ENCODE peak calls at places on chromosome 6, in six cellular contexts. One of them, this sample, is unnamed.

GRCh38 chr6:105388392-105388791 is 14.5 kb downstream of the PREP start:
- DNase-seq in GM12892: no peak
- DNase-seq in spleen: no peak
- DNase-seq in esophagus muscularis mucosa: no peak
- DNase-seq in HCT116: no peak
- DNase-seq in breast epithelium: no peak
- DNase-seq in this sample: no peak

GRCh38 chr6:133724726-133725125 is 164.2 kb upstream of the TCF21 start:
- DNase-seq in GM12892: no peak
- DNase-seq in spleen: no peak
- DNase-seq in esophagus muscularis mucosa: no peak
- DNase-seq in HCT116: no peak
- DNase-seq in breast epithelium: no peak
- DNase-seq in this sample: no peak

GRCh38 chr6:44487611-44488010 is 100.1 kb downstream of the CDC5L start:
- DNase-seq in GM12892: no peak
- DNase-seq in spleen: no peak
- DNase-seq in esophagus muscularis mucosa: no peak
- DNase-seq in HCT116: no peak
- DNase-seq in breast epithelium: no peak
- DNase-seq in this sample: no peak

GRCh38 chr6:30741789-30742315 is 635 bp downstream of the FLOT1 start:
- DNase-seq in GM12892: no peak
- DNase-seq in spleen: peak
- DNase-seq in esophagus muscularis mucosa: no peak
- DNase-seq in HCT116: no peak
- DNase-seq in breast epithelium: no peak
- DNase-seq in this sample: no peak

GRCh38 chr6:146664871-146665270 is 66.1 kb downstream of the ADGB start:
- DNase-seq in GM12892: no peak
- DNase-seq in spleen: no peak
- DNase-seq in esophagus muscularis mucosa: no peak
- DNase-seq in HCT116: no peak
- DNase-seq in breast epithelium: no peak
- DNase-seq in this sample: no peak

GRCh38 chr6:3228791-3229565 is 1.5 kb upstream of the TUBB2B start:
- DNase-seq in GM12892: no peak
- DNase-seq in spleen: no peak
- DNase-seq in esophagus muscularis mucosa: no peak
- DNase-seq in HCT116: no peak
- DNase-seq in breast epithelium: no peak
- DNase-seq in this sample: no peak

GRCh38 chr6:50030777-50031562 is 9.2 kb upstream of the DEFB110 start:
- DNase-seq in GM12892: peak
- DNase-seq in spleen: no peak
- DNase-seq in esophagus muscularis mucosa: no peak
- DNase-seq in HCT116: peak
- DNase-seq in breast epithelium: no peak
- DNase-seq in this sample: no peak

GRCh38 chr6:53929340-53930120 is 134.7 kb downstream of the LRRC1 start:
- DNase-seq in GM12892: no peak
- DNase-seq in spleen: no peak
- DNase-seq in esophagus muscularis mucosa: no peak
- DNase-seq in HCT116: peak
- DNase-seq in breast epithelium: no peak
- DNase-seq in this sample: no peak

GRCh38 chr6:33725222-33725621 is 13.7 kb upstream of the UQCC2 start:
- DNase-seq in GM12892: no peak
- DNase-seq in spleen: no peak
- DNase-seq in esophagus muscularis mucosa: no peak
- DNase-seq in HCT116: no peak
- DNase-seq in breast epithelium: no peak
- DNase-seq in this sample: no peak

GRCh38 chr6:163226836-163227485 is 187.6 kb upstream of the QKI start:
- DNase-seq in GM12892: no peak
- DNase-seq in spleen: no peak
- DNase-seq in esophagus muscularis mucosa: peak
- DNase-seq in HCT116: no peak
- DNase-seq in breast epithelium: no peak
- DNase-seq in this sample: no peak

GRCh38 chr6:35415065-35415880 is 36.9 kb upstream of the FANCE start:
- DNase-seq in GM12892: no peak
- DNase-seq in spleen: no peak
- DNase-seq in esophagus muscularis mucosa: no peak
- DNase-seq in HCT116: no peak
- DNase-seq in breast epithelium: peak
- DNase-seq in this sample: no peak

GRCh38 chr6:118542184-118542952 is 5.7 kb upstream of the PLN start:
- DNase-seq in GM12892: no peak
- DNase-seq in spleen: no peak
- DNase-seq in esophagus muscularis mucosa: no peak
- DNase-seq in HCT116: no peak
- DNase-seq in breast epithelium: no peak
- DNase-seq in this sample: no peak

GRCh38 chr6:18276610-18277009 is 12.3 kb upstream of the DEK start:
- DNase-seq in GM12892: no peak
- DNase-seq in spleen: no peak
- DNase-seq in esophagus muscularis mucosa: no peak
- DNase-seq in HCT116: no peak
- DNase-seq in breast epithelium: no peak
- DNase-seq in this sample: no peak

GRCh38 chr6:154197176-154197850 is 158.3 kb downstream of the OPRM1 start:
- DNase-seq in GM12892: no peak
- DNase-seq in spleen: no peak
- DNase-seq in esophagus muscularis mucosa: no peak
- DNase-seq in HCT116: no peak
- DNase-seq in breast epithelium: no peak
- DNase-seq in this sample: no peak

GRCh38 chr6:78781001-78781400 is 86.3 kb upstream of the IRAK1BP1 start:
- DNase-seq in GM12892: no peak
- DNase-seq in spleen: no peak
- DNase-seq in esophagus muscularis mucosa: no peak
- DNase-seq in HCT116: no peak
- DNase-seq in breast epithelium: no peak
- DNase-seq in this sample: no peak

GRCh38 chr6:33014841-33015634 is 5.6 kb upstream of the HLA-DOA start:
- DNase-seq in GM12892: no peak
- DNase-seq in spleen: no peak
- DNase-seq in esophagus muscularis mucosa: no peak
- DNase-seq in HCT116: peak
- DNase-seq in breast epithelium: no peak
- DNase-seq in this sample: peak

GRCh38 chr6:120354452-120355098 is 979.7 kb downstream of the TBC1D32 start:
- DNase-seq in GM12892: no peak
- DNase-seq in spleen: no peak
- DNase-seq in esophagus muscularis mucosa: no peak
- DNase-seq in HCT116: no peak
- DNase-seq in breast epithelium: no peak
- DNase-seq in this sample: no peak

GRCh38 chr6:115131709-115132490 is 789.1 kb upstream of the HS3ST5 start:
- DNase-seq in GM12892: no peak
- DNase-seq in spleen: peak
- DNase-seq in esophagus muscularis mucosa: no peak
- DNase-seq in HCT116: no peak
- DNase-seq in breast epithelium: no peak
- DNase-seq in this sample: no peak

GRCh38 chr6:7052441-7052936 is 55.3 kb upstream of the RREB1 start:
- DNase-seq in GM12892: peak
- DNase-seq in spleen: peak
- DNase-seq in esophagus muscularis mucosa: peak
- DNase-seq in HCT116: no peak
- DNase-seq in breast epithelium: no peak
- DNase-seq in this sample: no peak

GRCh38 chr6:131063764-131064272 is 773 bp upstream of the EPB41L2 start:
- DNase-seq in GM12892: no peak
- DNase-seq in spleen: no peak
- DNase-seq in esophagus muscularis mucosa: no peak
- DNase-seq in HCT116: no peak
- DNase-seq in breast epithelium: no peak
- DNase-seq in this sample: no peak

GRCh38 chr6:37068523-37069270 is 63.2 kb downstream of the FGD2 start:
- DNase-seq in GM12892: no peak
- DNase-seq in spleen: peak
- DNase-seq in esophagus muscularis mucosa: no peak
- DNase-seq in HCT116: no peak
- DNase-seq in breast epithelium: no peak
- DNase-seq in this sample: no peak

GRCh38 chr6:29009358-29009757 is 4.2 kb upstream of the ZNF311 start:
- DNase-seq in GM12892: no peak
- DNase-seq in spleen: no peak
- DNase-seq in esophagus muscularis mucosa: no peak
- DNase-seq in HCT116: no peak
- DNase-seq in breast epithelium: no peak
- DNase-seq in this sample: no peak

GRCh38 chr6:29011276-29011734 is 6.2 kb upstream of the ZNF311 start:
- DNase-seq in GM12892: no peak
- DNase-seq in spleen: no peak
- DNase-seq in esophagus muscularis mucosa: no peak
- DNase-seq in HCT116: no peak
- DNase-seq in breast epithelium: no peak
- DNase-seq in this sample: no peak

GRCh38 chr6:29008089-29008488 is 3.0 kb upstream of the ZNF311 start:
- DNase-seq in GM12892: no peak
- DNase-seq in spleen: no peak
- DNase-seq in esophagus muscularis mucosa: no peak
- DNase-seq in HCT116: no peak
- DNase-seq in breast epithelium: no peak
- DNase-seq in this sample: no peak

GRCh38 chr6:29005183-29005885 is at the start of gene ZNF311:
- DNase-seq in GM12892: no peak
- DNase-seq in spleen: no peak
- DNase-seq in esophagus muscularis mucosa: no peak
- DNase-seq in HCT116: no peak
- DNase-seq in breast epithelium: no peak
- DNase-seq in this sample: no peak
- TF ChIP-seq POLR2AphosphoS5 in GM12892: no peak
- TF ChIP-seq POLR2AphosphoS5 in spleen: peak
- TF ChIP-seq POLR2AphosphoS5 in esophagus muscularis mucosa: peak
- TF ChIP-seq POLR2AphosphoS5 in HCT116: no peak
- TF ChIP-seq POLR2AphosphoS5 in breast epithelium: no peak
- TF ChIP-seq POLR2AphosphoS5 in this sample: no peak

GRCh38 chr6:5215181-5215580 is 45.6 kb downstream of the LYRM4 start:
- DNase-seq in GM12892: no peak
- DNase-seq in spleen: no peak
- DNase-seq in esophagus muscularis mucosa: no peak
- DNase-seq in HCT116: no peak
- DNase-seq in breast epithelium: no peak
- DNase-seq in this sample: no peak

GRCh38 chr6:5213851-5214507 is 46.8 kb downstream of the LYRM4 start:
- DNase-seq in GM12892: no peak
- DNase-seq in spleen: no peak
- DNase-seq in esophagus muscularis mucosa: no peak
- DNase-seq in HCT116: no peak
- DNase-seq in breast epithelium: no peak
- DNase-seq in this sample: no peak

GRCh38 chr6:5219292-5219691 is 41.5 kb downstream of the LYRM4 start:
- DNase-seq in GM12892: no peak
- DNase-seq in spleen: no peak
- DNase-seq in esophagus muscularis mucosa: no peak
- DNase-seq in HCT116: no peak
- DNase-seq in breast epithelium: no peak
- DNase-seq in this sample: no peak

GRCh38 chr6:5215799-5216198 is 45.0 kb downstream of the LYRM4 start:
- DNase-seq in GM12892: no peak
- DNase-seq in spleen: no peak
- DNase-seq in esophagus muscularis mucosa: no peak
- DNase-seq in HCT116: no peak
- DNase-seq in breast epithelium: no peak
- DNase-seq in this sample: no peak

GRCh38 chr6:5214570-5215052 is 46.1 kb downstream of the LYRM4 start:
- DNase-seq in GM12892: no peak
- DNase-seq in spleen: no peak
- DNase-seq in esophagus muscularis mucosa: no peak
- DNase-seq in HCT116: peak
- DNase-seq in breast epithelium: no peak
- DNase-seq in this sample: no peak
- TF ChIP-seq POLR2A in GM12892: no peak
- TF ChIP-seq POLR2A in spleen: no peak
- TF ChIP-seq POLR2A in esophagus muscularis mucosa: no peak
- TF ChIP-seq POLR2A in HCT116: no peak
- TF ChIP-seq POLR2A in breast epithelium: no peak
- TF ChIP-seq POLR2A in this sample: no peak

GRCh38 chr6:106973841-106974336 is 640 bp downstream of the CD24 start:
- DNase-seq in GM12892: no peak
- DNase-seq in spleen: peak
- DNase-seq in esophagus muscularis mucosa: no peak
- DNase-seq in HCT116: no peak
- DNase-seq in breast epithelium: peak
- DNase-seq in this sample: no peak

GRCh38 chr6:106973018-106973840 is 1.3 kb downstream of the CD24 start:
- DNase-seq in GM12892: peak
- DNase-seq in spleen: peak
- DNase-seq in esophagus muscularis mucosa: no peak
- DNase-seq in HCT116: no peak
- DNase-seq in breast epithelium: no peak
- DNase-seq in this sample: peak

GRCh38 chr6:106974337-106974998 is at the start of gene CD24:
- DNase-seq in GM12892: no peak
- DNase-seq in spleen: peak
- DNase-seq in esophagus muscularis mucosa: no peak
- DNase-seq in HCT116: no peak
- DNase-seq in breast epithelium: peak
- DNase-seq in this sample: no peak

GRCh38 chr6:106974999-106975698 is 620 bp upstream of the CD24 start:
- DNase-seq in GM12892: peak
- DNase-seq in spleen: peak
- DNase-seq in esophagus muscularis mucosa: no peak
- DNase-seq in HCT116: no peak
- DNase-seq in breast epithelium: peak
- DNase-seq in this sample: peak

GRCh38 chr6:106972500-106972899 is 2.0 kb downstream of the CD24 start:
- DNase-seq in GM12892: no peak
- DNase-seq in spleen: no peak
- DNase-seq in esophagus muscularis mucosa: no peak
- DNase-seq in HCT116: no peak
- DNase-seq in breast epithelium: no peak
- DNase-seq in this sample: no peak
- TF ChIP-seq POLR2AphosphoS5 in GM12892: no peak
- TF ChIP-seq POLR2AphosphoS5 in spleen: no peak
- TF ChIP-seq POLR2AphosphoS5 in esophagus muscularis mucosa: no peak
- TF ChIP-seq POLR2AphosphoS5 in HCT116: no peak
- TF ChIP-seq POLR2AphosphoS5 in breast epithelium: no peak
- TF ChIP-seq POLR2AphosphoS5 in this sample: no peak

DNA sequence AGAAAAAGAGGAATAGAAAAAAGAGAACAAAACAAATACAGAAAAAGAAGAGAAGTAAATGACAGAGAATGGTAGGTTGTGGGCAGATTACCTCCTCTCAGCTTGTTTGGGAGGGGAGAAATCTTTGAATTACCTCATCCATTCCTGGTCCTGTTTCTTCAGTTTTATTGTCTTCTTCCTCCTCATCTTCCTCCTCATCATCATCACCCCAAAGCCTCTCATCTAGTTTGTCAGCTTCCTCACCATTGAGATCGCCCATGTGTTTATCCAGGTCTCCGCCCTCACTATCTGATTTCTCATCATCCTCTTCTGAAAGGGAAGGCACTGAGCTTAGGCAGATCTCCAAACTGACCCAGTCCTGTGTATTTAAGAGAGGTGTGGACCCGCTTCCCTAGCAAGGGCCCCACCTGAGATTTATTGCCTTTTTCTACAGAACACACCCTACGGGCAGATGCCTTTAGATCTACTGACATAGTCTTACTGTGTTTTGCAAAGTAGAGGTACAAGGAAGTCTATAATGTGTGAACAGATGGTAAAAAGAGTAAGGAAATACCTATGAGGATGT is 24.2 kb upstream of the LYRM2 start:
- DNase-seq in GM12892: no peak
- DNase-seq in spleen: no peak
- DNase-seq in esophagus muscularis mucosa: no peak
- DNase-seq in HCT116: no peak
- DNase-seq in breast epithelium: no peak
- DNase-seq in this sample: no peak
- TF ChIP-seq POLR2A in GM12892: no peak
- TF ChIP-seq POLR2A in spleen: no peak
- TF ChIP-seq POLR2A in esophagus muscularis mucosa: no peak
- TF ChIP-seq POLR2A in HCT116: no peak
- TF ChIP-seq POLR2A in breast epithelium: no peak
- TF ChIP-seq POLR2A in this sample: no peak